ENCODE peak calls at places on chromosomes 3 and 15, in four cellular contexts. B, A, D and Q are unnamed samples.

GRCh38 chr3:8020459-8020858 is 481.2 kb upstream of the LMCD1 start:
- DNase-seq in A (no peak), B (no peak), D (no peak), Q (no peak)

GRCh38 chr3:46438831-46439230 is 25.9 kb downstream of the LTF start:
- DNase-seq in B (no peak), A (no peak), D (no peak), Q (no peak)

GRCh38 chr3:99644741-99645140 is 6.3 kb downstream of the COL8A1 start:
- DNase-seq in A (no peak), B (no peak), D (no peak), Q (no peak)

GRCh38 chr3:194396897-194397756 is 1.9 kb downstream of the GP5 start:
- DNase-seq in D (no peak), A (no peak), B (no peak), Q (no peak)

GRCh38 chr15:79028411-79028964 is 62.1 kb downstream of the RASGRF1 start:
- DNase-seq in B (peak), D (peak), A (no peak), Q (peak)

GRCh38 chr3:181695661-181696491 is 15.8 kb upstream of the SOX2 start:
- DNase-seq in A (no peak), B (peak), D (no peak), Q (no peak)

GRCh38 chr3:3189102-3189727 is 9.7 kb upstream of the CRBN start:
- DNase-seq in A (no peak), D (no peak), B (no peak), Q (no peak)

GRCh38 chr15:94105760-94106159 is 125.6 kb upstream of the MCTP2 start:
- DNase-seq in A (no peak), B (no peak), D (no peak), Q (no peak)

GRCh38 chr3:188212308-188212969 is 58.5 kb downstream of the LPP start:
- DNase-seq in D (no peak), A (no peak), B (no peak), Q (no peak)

GRCh38 chr15:43905755-43906154 is 79.0 kb downstream of the WDR76 start:
- DNase-seq in B (no peak), D (no peak), A (no peak), Q (no peak)

GRCh38 chr15:74396445-74397238 is 29.2 kb upstream of the CYP11A1 start:
- DNase-seq in D (no peak), B (no peak), A (no peak), Q (no peak)
- H3K27ac ChIP-seq in D (no peak), B (no peak), A (no peak), Q (no peak)

GRCh38 chr3:153146191-153147053 is 15.6 kb upstream of the RAP2B start:
- DNase-seq in D (no peak), A (no peak), B (no peak), Q (no peak)

GRCh38 chr3:153145454-153145853 is 16.6 kb upstream of the RAP2B start:
- DNase-seq in D (no peak), A (no peak), B (no peak), Q (no peak)

GRCh38 chr3:153151037-153151436 is 11.0 kb upstream of the RAP2B start:
- DNase-seq in B (no peak), A (no peak), D (no peak), Q (no peak)
- H3K27ac ChIP-seq in B (no peak), A (no peak), D (no peak), Q (no peak)

DNA sequence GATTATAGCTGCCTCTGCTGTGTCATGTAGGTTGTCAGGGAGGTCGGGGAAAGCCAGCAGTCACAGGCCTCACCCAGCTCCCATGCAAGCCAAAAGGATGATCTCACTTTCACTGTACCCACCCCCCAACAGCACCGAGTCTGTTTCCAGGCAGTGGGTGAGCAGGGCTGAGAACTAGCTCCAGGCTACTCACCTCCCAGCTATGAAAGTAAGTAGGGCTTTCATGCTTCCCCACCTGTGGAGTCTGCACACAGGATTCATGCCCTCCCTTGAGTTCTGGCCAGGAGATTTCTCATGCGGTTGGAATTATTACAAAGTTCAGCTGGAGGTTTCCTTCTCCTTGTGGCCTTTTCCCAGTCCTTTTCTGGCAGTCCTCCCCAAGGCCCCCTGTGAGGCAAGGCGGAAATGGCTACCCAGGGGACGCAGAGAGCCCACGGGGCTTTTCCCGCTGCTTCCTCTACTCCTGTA is 356.2 kb downstream of the SV2B start:
- DNase-seq in A (no peak), D (no peak), B (no peak), Q (peak)
- H3K27ac ChIP-seq in A (no peak), D (no peak), B (no peak), Q (peak)

GRCh38 chr15:59157840-59158700 is 48.6 kb upstream of the LDHAL6B start:
- DNase-seq in B (no peak), D (no peak), A (no peak), Q (no peak)
- H3K27ac ChIP-seq in B (no peak), D (no peak), A (no peak), Q (no peak)

DNA sequence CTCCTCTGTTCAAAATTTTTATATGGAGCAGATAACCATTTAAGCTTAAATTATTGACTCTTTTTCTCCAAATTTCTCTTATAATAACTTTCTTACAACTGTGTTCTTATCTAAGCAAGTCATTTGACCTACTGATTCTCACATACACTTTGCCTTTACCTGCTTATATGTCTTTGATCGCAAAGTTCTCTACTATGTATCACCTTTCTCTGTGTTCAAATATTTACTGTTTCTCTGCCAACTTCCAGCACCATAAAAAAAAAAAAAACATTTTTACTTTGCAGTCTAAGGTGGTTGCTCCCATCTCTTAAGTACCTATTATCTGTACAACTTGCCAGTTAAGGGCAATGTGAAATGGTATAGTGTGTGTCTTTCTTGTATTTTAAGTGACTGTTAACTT is 100.8 kb upstream of the DPH6 start:
- DNase-seq in D (no peak), A (no peak), B (no peak), Q (no peak)
- H3K27ac ChIP-seq in D (no peak), A (no peak), B (no peak), Q (no peak)

GRCh38 chr3:185658504-185658912 is 72.4 kb downstream of the SENP2 start:
- DNase-seq in B (no peak), A (no peak), D (no peak), Q (no peak)
- H3K27ac ChIP-seq in B (peak), A (no peak), D (no peak), Q (no peak)